ENCODE peak calls at places on chromosomes 11 and 22, in four cellular contexts. T, G, B and O are unnamed samples.

GRCh38 chr11:14182833-14183340 is 176.1 kb downstream of the RRAS2 start:
- DNase-seq in T (no peak), G (no peak), B (no peak), O (no peak)

GRCh38 chr11:58726594-58727414 is 4.9 kb downstream of the GLYAT start:
- DNase-seq in T (no peak), G (no peak), B (no peak), O (no peak)

GRCh38 chr22:28029962-28030361 is 110.9 kb upstream of the PITPNB start:
- DNase-seq in T (no peak), G (no peak), B (peak; percentile 20), O (no peak)

GRCh38 chr11:43269229-43269928 is 42.4 kb upstream of the API5 start:
- DNase-seq in T (no peak), G (peak; percentile 38), B (peak; percentile 52), O (no peak)

GRCh38 chr11:102345923-102346322 is 1.1 kb upstream of the BIRC2 start:
- DNase-seq in T (no peak), G (no peak), B (no peak), O (no peak)

GRCh38 chr11:68312117-68312779 is at the start of gene LRP5:
- DNase-seq in T (no peak), G (peak; percentile 36), B (peak; percentile 58), O (no peak)

GRCh38 chr11:28232649-28233048 is 124.5 kb downstream of the METTL15 start:
- DNase-seq in T (no peak), G (no peak), B (no peak), O (no peak)

GRCh38 chr22:48567213-48567975 is 1260.3 kb downstream of the BRD1 start:
- DNase-seq in T (peak; percentile 28), G (no peak), B (no peak), O (no peak)

GRCh38 chr11:94111241-94111640 is 17.4 kb upstream of the PANX1 start:
- DNase-seq in T (no peak), G (no peak), B (no peak), O (no peak)

GRCh38 chr11:6818967-6819366 is 19.5 kb upstream of the OR6A2 start:
- DNase-seq in T (no peak), G (no peak), B (no peak), O (no peak)

GRCh38 chr22:38733329-38734202 is 22.2 kb downstream of the SUN2 start:
- DNase-seq in T (no peak), G (peak; percentile 64), B (peak; percentile 86), O (peak; percentile 87)

GRCh38 chr11:116731097-116731761 is 41.6 kb downstream of the BUD13 start:
- DNase-seq in T (no peak), G (no peak), B (peak; percentile 85), O (peak; percentile 49)

GRCh38 chr11:60924110-60924905 is at the start of gene TMEM132A:
- DNase-seq in T (peak; percentile 75), G (peak; percentile 74), B (peak; percentile 94), O (no peak)

GRCh38 chr22:39130892-39131855 is 21.3 kb downstream of the CBX7 start:
- DNase-seq in T (no peak), G (no peak), B (peak; percentile 59), O (peak; percentile 64)

GRCh38 chr11:26350002-26350401 is 18.1 kb downstream of the ANO3 start:
- DNase-seq in T (no peak), G (no peak), B (no peak), O (no peak)

GRCh38 chr11:70407121-70407520 is 8.8 kb downstream of the CTTN start:
- DNase-seq in T (no peak), G (no peak), B (no peak), O (no peak)

GRCh38 chr11:70405679-70406395 is 7.5 kb downstream of the CTTN start:
- DNase-seq in T (no peak), G (no peak), B (no peak), O (no peak)

GRCh38 chr11:70409871-70410270 is 11.5 kb downstream of the CTTN start:
- DNase-seq in T (no peak), G (no peak), B (no peak), O (no peak)

GRCh38 chr11:70409437-70409836 is 11.1 kb downstream of the CTTN start:
- DNase-seq in T (no peak), G (no peak), B (no peak), O (no peak)

DNA sequence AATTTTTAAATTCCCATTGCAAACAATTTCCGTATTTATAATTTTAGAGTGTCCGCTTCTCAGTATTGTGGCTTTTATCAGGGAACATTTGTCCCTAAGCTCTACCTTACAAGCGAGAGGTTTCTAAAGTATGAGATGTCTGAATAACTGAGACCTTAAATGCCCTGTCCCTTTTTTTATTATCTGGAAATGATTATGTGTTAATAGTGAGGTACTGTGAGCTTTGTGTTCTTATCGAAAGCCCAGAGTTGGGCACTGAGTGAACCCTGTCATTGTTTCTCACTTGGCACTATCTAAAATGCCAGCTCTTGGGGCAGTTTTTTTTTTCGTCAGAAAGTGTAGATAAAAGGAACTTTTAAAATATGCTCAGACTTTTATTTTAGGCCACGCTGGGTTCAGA is 9.5 kb downstream of the CTTN start:
- DNase-seq in T (no peak), G (no peak), B (no peak), O (no peak)
- H3K27me3 ChIP-seq in T (peaks cover 3% of the 10 kb centered on the region), G (no peaks in the 10 kb centered on the region), B (no peaks in the 10 kb centered on the region), O (no peaks in the 10 kb centered on the region)

GRCh38 chr22:35684732-35685131 is 32.9 kb upstream of the APOL5 start:
- DNase-seq in T (no peak), G (no peak), B (no peak), O (no peak)

GRCh38 chr22:35685731-35686130 is 31.9 kb upstream of the APOL5 start:
- DNase-seq in T (no peak), G (no peak), B (no peak), O (no peak)

GRCh38 chr22:35684270-35684700 is 33.4 kb upstream of the APOL5 start:
- DNase-seq in T (no peak), G (no peak), B (peak; percentile 75), O (no peak)

GRCh38 chr22:35687461-35687860 is 30.2 kb upstream of the APOL5 start:
- DNase-seq in T (no peak), G (no peak), B (no peak), O (no peak)

DNA sequence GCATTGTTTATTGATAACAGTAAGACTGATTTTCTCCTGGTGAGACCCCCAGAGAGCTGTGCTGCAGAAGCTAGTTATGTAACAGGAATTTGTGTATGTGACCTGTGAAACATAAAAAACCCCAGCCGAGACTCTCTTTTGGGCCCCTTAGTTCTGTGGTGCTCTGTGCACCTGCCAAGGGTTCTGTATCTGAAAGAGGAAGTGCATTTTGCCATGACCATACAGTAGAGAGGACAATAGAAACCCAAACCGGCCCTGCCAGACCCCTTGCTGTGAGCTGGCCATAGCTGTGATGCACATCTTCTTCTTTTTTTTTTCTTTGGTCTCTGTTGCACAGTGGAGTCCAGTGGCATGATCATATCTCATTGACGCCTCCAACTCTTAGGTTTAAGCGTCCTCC is 31.4 kb upstream of the APOL5 start:
- DNase-seq in T (no peak), G (no peak), B (no peak), O (no peak)
- H3K4me3 ChIP-seq in T (no peak overlapping the region), G (no peak overlapping the region), B (no peak overlapping the region), O (no peak overlapping the region)

GRCh38 chr11:12084191-12084717 is 26.1 kb upstream of the MICAL2 start:
- DNase-seq in T (no peak), G (no peak), B (no peak), O (no peak)
- H3K4me1 ChIP-seq in T (peaks cover 43% of the 10 kb centered on the region), G (peaks cover 44% of the 10 kb centered on the region), B (peaks cover 7% of the 10 kb centered on the region), O (peaks cover 47% of the 10 kb centered on the region)

GRCh38 chr11:20596629-20597129 is 2.7 kb upstream of the SLC6A5 start:
- DNase-seq in T (no peak), G (no peak), B (peak; percentile 86), O (no peak)
- H3K27me3 ChIP-seq in T (peaks cover 77% of the 10 kb centered on the region), G (peaks cover 97% of the 10 kb centered on the region), B (peaks cover 87% of the 10 kb centered on the region), O (no peaks in the 10 kb centered on the region)